ENCODE peak calls at places on chromosomes 4 and X, in nine cellular contexts. One of them, this sample, is unnamed.

GRCh38 chr4:76634239-76634638 is 199.2 kb downstream of the SHROOM3 start:
- DNase-seq in MCF 10A: peak
- DNase-seq in endodermal cell: no peak
- DNase-seq in heart left ventricle: no peak
- DNase-seq in activated B cell treated with CpG ODN at 0.5 μM for 24 hours: no peak
- DNase-seq in osteoblast: peak
- DNase-seq in brain microvascular endothelial cell: peak
- DNase-seq in glutamatergic neuron: no peak
- DNase-seq in astrocyte of the cerebellum: no peak
- DNase-seq in this sample: no peak

GRCh38 chr4:98448923-98449322 is 187.7 kb downstream of the RAP1GDS1 start:
- DNase-seq in MCF 10A: no peak
- DNase-seq in endodermal cell: no peak
- DNase-seq in heart left ventricle: peak
- DNase-seq in activated B cell treated with CpG ODN at 0.5 μM for 24 hours: no peak
- DNase-seq in osteoblast: no peak
- DNase-seq in brain microvascular endothelial cell: no peak
- DNase-seq in glutamatergic neuron: no peak
- DNase-seq in astrocyte of the cerebellum: no peak
- DNase-seq in this sample: no peak

GRCh38 chr4:26826721-26827120 is 33.9 kb upstream of the STIM2 start:
- DNase-seq in MCF 10A: no peak
- DNase-seq in endodermal cell: no peak
- DNase-seq in heart left ventricle: peak
- DNase-seq in activated B cell treated with CpG ODN at 0.5 μM for 24 hours: peak
- DNase-seq in osteoblast: no peak
- DNase-seq in brain microvascular endothelial cell: peak
- DNase-seq in glutamatergic neuron: no peak
- DNase-seq in astrocyte of the cerebellum: no peak
- DNase-seq in this sample: no peak

GRCh38 chr4:16791460-16791859 is 107.0 kb downstream of the LDB2 start:
- DNase-seq in MCF 10A: no peak
- DNase-seq in endodermal cell: no peak
- DNase-seq in heart left ventricle: no peak
- DNase-seq in activated B cell treated with CpG ODN at 0.5 μM for 24 hours: no peak
- DNase-seq in osteoblast: no peak
- DNase-seq in brain microvascular endothelial cell: no peak
- DNase-seq in glutamatergic neuron: no peak
- DNase-seq in astrocyte of the cerebellum: no peak
- DNase-seq in this sample: no peak

GRCh38 chrX:86014421-86014820 is 32.9 kb downstream of the CHM start:
- DNase-seq in MCF 10A: no peak
- DNase-seq in endodermal cell: no peak
- DNase-seq in heart left ventricle: no peak
- DNase-seq in activated B cell treated with CpG ODN at 0.5 μM for 24 hours: no peak
- DNase-seq in osteoblast: no peak
- DNase-seq in brain microvascular endothelial cell: no peak
- DNase-seq in glutamatergic neuron: no peak
- DNase-seq in astrocyte of the cerebellum: no peak
- DNase-seq in this sample: peak

GRCh38 chr4:103499094-103499493 is 220.7 kb downstream of the TACR3 start:
- DNase-seq in MCF 10A: no peak
- DNase-seq in endodermal cell: no peak
- DNase-seq in heart left ventricle: no peak
- DNase-seq in activated B cell treated with CpG ODN at 0.5 μM for 24 hours: no peak
- DNase-seq in osteoblast: no peak
- DNase-seq in brain microvascular endothelial cell: no peak
- DNase-seq in glutamatergic neuron: no peak
- DNase-seq in astrocyte of the cerebellum: no peak
- DNase-seq in this sample: no peak

GRCh38 chrX:2503591-2504500 is 3.1 kb upstream of the DHRSX start:
- DNase-seq in MCF 10A: no peak
- DNase-seq in endodermal cell: no peak
- DNase-seq in heart left ventricle: no peak
- DNase-seq in activated B cell treated with CpG ODN at 0.5 μM for 24 hours: no peak
- DNase-seq in osteoblast: no peak
- DNase-seq in brain microvascular endothelial cell: no peak
- DNase-seq in glutamatergic neuron: no peak
- DNase-seq in astrocyte of the cerebellum: no peak
- DNase-seq in this sample: no peak

GRCh38 chrX:119399772-119400101 is 601 bp downstream of the SLC25A43 start:
- DNase-seq in MCF 10A: no peak
- DNase-seq in endodermal cell: no peak
- DNase-seq in heart left ventricle: no peak
- DNase-seq in activated B cell treated with CpG ODN at 0.5 μM for 24 hours: no peak
- DNase-seq in osteoblast: peak
- DNase-seq in brain microvascular endothelial cell: no peak
- DNase-seq in glutamatergic neuron: no peak
- DNase-seq in astrocyte of the cerebellum: no peak
- DNase-seq in this sample: no peak

GRCh38 chr4:7197910-7198309 is 5.6 kb downstream of the SORCS2 start:
- DNase-seq in MCF 10A: no peak
- DNase-seq in endodermal cell: peak
- DNase-seq in heart left ventricle: no peak
- DNase-seq in activated B cell treated with CpG ODN at 0.5 μM for 24 hours: no peak
- DNase-seq in osteoblast: peak
- DNase-seq in brain microvascular endothelial cell: no peak
- DNase-seq in glutamatergic neuron: peak
- DNase-seq in astrocyte of the cerebellum: no peak
- DNase-seq in this sample: no peak

GRCh38 chr4:180500146-180500545 is 1743.1 kb upstream of the TENM3 start:
- DNase-seq in MCF 10A: no peak
- DNase-seq in endodermal cell: no peak
- DNase-seq in heart left ventricle: no peak
- DNase-seq in activated B cell treated with CpG ODN at 0.5 μM for 24 hours: no peak
- DNase-seq in osteoblast: no peak
- DNase-seq in brain microvascular endothelial cell: no peak
- DNase-seq in glutamatergic neuron: no peak
- DNase-seq in astrocyte of the cerebellum: no peak
- DNase-seq in this sample: no peak

GRCh38 chrX:118188977-118189376 is 72.4 kb upstream of the KLHL13 start:
- DNase-seq in MCF 10A: no peak
- DNase-seq in endodermal cell: no peak
- DNase-seq in heart left ventricle: no peak
- DNase-seq in activated B cell treated with CpG ODN at 0.5 μM for 24 hours: no peak
- DNase-seq in osteoblast: no peak
- DNase-seq in brain microvascular endothelial cell: no peak
- DNase-seq in glutamatergic neuron: no peak
- DNase-seq in astrocyte of the cerebellum: no peak
- DNase-seq in this sample: no peak

GRCh38 chr4:17315459-17315858 is 196.4 kb downstream of the QDPR start:
- DNase-seq in MCF 10A: no peak
- DNase-seq in endodermal cell: no peak
- DNase-seq in heart left ventricle: no peak
- DNase-seq in activated B cell treated with CpG ODN at 0.5 μM for 24 hours: no peak
- DNase-seq in osteoblast: no peak
- DNase-seq in brain microvascular endothelial cell: no peak
- DNase-seq in glutamatergic neuron: no peak
- DNase-seq in astrocyte of the cerebellum: no peak
- DNase-seq in this sample: no peak

GRCh38 chr4:6232836-6233785 is 32.8 kb upstream of the JAKMIP1 start:
- DNase-seq in MCF 10A: no peak
- DNase-seq in endodermal cell: peak
- DNase-seq in heart left ventricle: no peak
- DNase-seq in activated B cell treated with CpG ODN at 0.5 μM for 24 hours: no peak
- DNase-seq in osteoblast: no peak
- DNase-seq in brain microvascular endothelial cell: no peak
- DNase-seq in glutamatergic neuron: no peak
- DNase-seq in astrocyte of the cerebellum: no peak
- DNase-seq in this sample: no peak

GRCh38 chrX:17535229-17535628 is 160.2 kb downstream of the NHS start:
- DNase-seq in MCF 10A: peak
- DNase-seq in endodermal cell: peak
- DNase-seq in heart left ventricle: no peak
- DNase-seq in activated B cell treated with CpG ODN at 0.5 μM for 24 hours: no peak
- DNase-seq in osteoblast: peak
- DNase-seq in brain microvascular endothelial cell: no peak
- DNase-seq in glutamatergic neuron: no peak
- DNase-seq in astrocyte of the cerebellum: no peak
- DNase-seq in this sample: no peak

GRCh38 chr4:119152741-119153140 is 17.1 kb downstream of the MYOZ2 start:
- DNase-seq in MCF 10A: no peak
- DNase-seq in endodermal cell: no peak
- DNase-seq in heart left ventricle: no peak
- DNase-seq in activated B cell treated with CpG ODN at 0.5 μM for 24 hours: no peak
- DNase-seq in osteoblast: no peak
- DNase-seq in brain microvascular endothelial cell: no peak
- DNase-seq in glutamatergic neuron: no peak
- DNase-seq in astrocyte of the cerebellum: no peak
- DNase-seq in this sample: no peak

GRCh38 chrX:103063191-103063845 is 653 bp downstream of the BEX1 start:
- DNase-seq in MCF 10A: peak
- DNase-seq in endodermal cell: peak
- DNase-seq in heart left ventricle: no peak
- DNase-seq in activated B cell treated with CpG ODN at 0.5 μM for 24 hours: no peak
- DNase-seq in osteoblast: no peak
- DNase-seq in brain microvascular endothelial cell: peak
- DNase-seq in glutamatergic neuron: peak
- DNase-seq in astrocyte of the cerebellum: peak
- DNase-seq in this sample: peak

GRCh38 chrX:1582686-1583437 is 8.5 kb upstream of the AKAP17A start:
- DNase-seq in MCF 10A: peak
- DNase-seq in endodermal cell: peak
- DNase-seq in heart left ventricle: no peak
- DNase-seq in activated B cell treated with CpG ODN at 0.5 μM for 24 hours: no peak
- DNase-seq in osteoblast: peak
- DNase-seq in brain microvascular endothelial cell: peak
- DNase-seq in glutamatergic neuron: no peak
- DNase-seq in astrocyte of the cerebellum: no peak
- DNase-seq in this sample: no peak

GRCh38 chr4:183789657-183790056 is 115.5 kb upstream of the STOX2 start:
- DNase-seq in MCF 10A: no peak
- DNase-seq in endodermal cell: no peak
- DNase-seq in heart left ventricle: no peak
- DNase-seq in activated B cell treated with CpG ODN at 0.5 μM for 24 hours: no peak
- DNase-seq in osteoblast: no peak
- DNase-seq in brain microvascular endothelial cell: no peak
- DNase-seq in glutamatergic neuron: no peak
- DNase-seq in astrocyte of the cerebellum: no peak
- DNase-seq in this sample: no peak

GRCh38 chr4:104416725-104417363 is 77.8 kb downstream of the CXXC4 start:
- DNase-seq in MCF 10A: no peak
- DNase-seq in endodermal cell: peak
- DNase-seq in heart left ventricle: no peak
- DNase-seq in activated B cell treated with CpG ODN at 0.5 μM for 24 hours: no peak
- DNase-seq in osteoblast: no peak
- DNase-seq in brain microvascular endothelial cell: no peak
- DNase-seq in glutamatergic neuron: no peak
- DNase-seq in astrocyte of the cerebellum: no peak
- DNase-seq in this sample: no peak

GRCh38 chr4:12729384-12729783 is 754.8 kb downstream of the RAB28 start:
- DNase-seq in MCF 10A: peak
- DNase-seq in endodermal cell: no peak
- DNase-seq in heart left ventricle: no peak
- DNase-seq in activated B cell treated with CpG ODN at 0.5 μM for 24 hours: no peak
- DNase-seq in osteoblast: no peak
- DNase-seq in brain microvascular endothelial cell: no peak
- DNase-seq in glutamatergic neuron: no peak
- DNase-seq in astrocyte of the cerebellum: peak
- DNase-seq in this sample: no peak

GRCh38 chr4:144967161-144967560 is 130.8 kb downstream of the ANAPC10 start:
- DNase-seq in MCF 10A: peak
- DNase-seq in endodermal cell: no peak
- DNase-seq in heart left ventricle: no peak
- DNase-seq in activated B cell treated with CpG ODN at 0.5 μM for 24 hours: no peak
- DNase-seq in osteoblast: no peak
- DNase-seq in brain microvascular endothelial cell: no peak
- DNase-seq in glutamatergic neuron: no peak
- DNase-seq in astrocyte of the cerebellum: no peak
- DNase-seq in this sample: no peak

GRCh38 chr4:88200186-88200585 is 41.7 kb upstream of the ABCG2 start:
- DNase-seq in MCF 10A: no peak
- DNase-seq in endodermal cell: no peak
- DNase-seq in heart left ventricle: no peak
- DNase-seq in activated B cell treated with CpG ODN at 0.5 μM for 24 hours: no peak
- DNase-seq in osteoblast: no peak
- DNase-seq in brain microvascular endothelial cell: no peak
- DNase-seq in glutamatergic neuron: no peak
- DNase-seq in astrocyte of the cerebellum: no peak
- DNase-seq in this sample: no peak
- TF ChIP-seq CTCF in MCF 10A: no peak
- TF ChIP-seq CTCF in endodermal cell: no peak
- TF ChIP-seq CTCF in heart left ventricle: no peak
- TF ChIP-seq CTCF in activated B cell treated with CpG ODN at 0.5 μM for 24 hours: no peak
- TF ChIP-seq CTCF in osteoblast: no peak
- TF ChIP-seq CTCF in brain microvascular endothelial cell: no peak
- TF ChIP-seq CTCF in glutamatergic neuron: no peak
- TF ChIP-seq CTCF in astrocyte of the cerebellum: no peak
- TF ChIP-seq CTCF in this sample: no peak

GRCh38 chrX:30733852-30734660 is 80.8 kb downstream of the GK start:
- DNase-seq in MCF 10A: no peak
- DNase-seq in endodermal cell: no peak
- DNase-seq in heart left ventricle: no peak
- DNase-seq in activated B cell treated with CpG ODN at 0.5 μM for 24 hours: no peak
- DNase-seq in osteoblast: no peak
- DNase-seq in brain microvascular endothelial cell: no peak
- DNase-seq in glutamatergic neuron: no peak
- DNase-seq in astrocyte of the cerebellum: no peak
- DNase-seq in this sample: no peak
- TF ChIP-seq CTCF in MCF 10A: no peak
- TF ChIP-seq CTCF in endodermal cell: no peak
- TF ChIP-seq CTCF in heart left ventricle: no peak
- TF ChIP-seq CTCF in activated B cell treated with CpG ODN at 0.5 μM for 24 hours: no peak
- TF ChIP-seq CTCF in osteoblast: no peak
- TF ChIP-seq CTCF in brain microvascular endothelial cell: no peak
- TF ChIP-seq CTCF in glutamatergic neuron: no peak
- TF ChIP-seq CTCF in astrocyte of the cerebellum: no peak
- TF ChIP-seq CTCF in this sample: no peak

GRCh38 chr4:137806420-137806819 is 274.1 kb upstream of the PCDH18 start:
- DNase-seq in MCF 10A: no peak
- DNase-seq in endodermal cell: no peak
- DNase-seq in heart left ventricle: no peak
- DNase-seq in activated B cell treated with CpG ODN at 0.5 μM for 24 hours: no peak
- DNase-seq in osteoblast: no peak
- DNase-seq in brain microvascular endothelial cell: no peak
- DNase-seq in glutamatergic neuron: no peak
- DNase-seq in astrocyte of the cerebellum: no peak
- DNase-seq in this sample: no peak

GRCh38 chr4:137812258-137812657 is 280.0 kb upstream of the PCDH18 start:
- DNase-seq in MCF 10A: no peak
- DNase-seq in endodermal cell: no peak
- DNase-seq in heart left ventricle: no peak
- DNase-seq in activated B cell treated with CpG ODN at 0.5 μM for 24 hours: no peak
- DNase-seq in osteoblast: no peak
- DNase-seq in brain microvascular endothelial cell: no peak
- DNase-seq in glutamatergic neuron: no peak
- DNase-seq in astrocyte of the cerebellum: no peak
- DNase-seq in this sample: no peak
- TF ChIP-seq CTCF in MCF 10A: no peak
- TF ChIP-seq CTCF in endodermal cell: no peak
- TF ChIP-seq CTCF in heart left ventricle: no peak
- TF ChIP-seq CTCF in activated B cell treated with CpG ODN at 0.5 μM for 24 hours: no peak
- TF ChIP-seq CTCF in osteoblast: no peak
- TF ChIP-seq CTCF in brain microvascular endothelial cell: no peak
- TF ChIP-seq CTCF in glutamatergic neuron: no peak
- TF ChIP-seq CTCF in astrocyte of the cerebellum: no peak
- TF ChIP-seq CTCF in this sample: no peak

DNA sequence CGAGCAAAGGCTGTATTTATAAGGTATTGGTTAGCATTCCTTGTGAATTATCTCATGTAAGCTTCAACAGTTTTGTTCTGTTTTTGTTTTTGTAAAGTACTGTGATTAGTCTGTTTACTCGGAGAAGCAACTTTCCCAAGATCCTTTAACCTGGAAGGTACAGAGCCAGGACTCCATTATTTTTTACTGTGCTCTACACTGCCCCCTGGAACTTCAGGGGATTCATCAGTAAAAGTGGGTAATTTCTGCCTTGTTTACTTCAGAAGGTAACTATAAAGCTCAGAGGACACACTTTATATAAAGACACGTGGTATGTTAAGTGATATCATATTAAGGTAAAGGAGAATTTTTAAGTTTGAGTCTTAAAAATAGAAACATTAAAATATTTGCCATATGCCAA is 124.9 kb downstream of the IQCM start:
- DNase-seq in MCF 10A: no peak
- DNase-seq in endodermal cell: peak
- DNase-seq in heart left ventricle: no peak
- DNase-seq in activated B cell treated with CpG ODN at 0.5 μM for 24 hours: no peak
- DNase-seq in osteoblast: no peak
- DNase-seq in brain microvascular endothelial cell: no peak
- DNase-seq in glutamatergic neuron: no peak
- DNase-seq in astrocyte of the cerebellum: no peak
- DNase-seq in this sample: no peak
- TF ChIP-seq CTCF in MCF 10A: no peak
- TF ChIP-seq CTCF in endodermal cell: peak
- TF ChIP-seq CTCF in heart left ventricle: no peak
- TF ChIP-seq CTCF in activated B cell treated with CpG ODN at 0.5 μM for 24 hours: no peak
- TF ChIP-seq CTCF in osteoblast: peak
- TF ChIP-seq CTCF in brain microvascular endothelial cell: peak
- TF ChIP-seq CTCF in glutamatergic neuron: peak
- TF ChIP-seq CTCF in astrocyte of the cerebellum: no peak
- TF ChIP-seq CTCF in this sample: peak

This sample was measured in nephron progenitor cell.